ENCODE peak calls at places on chromosome 15, in four cellular contexts. H is uterus, D is C1 segment of cervical spinal cord, E is GM20000. Y is an unnamed sample.

GRCh38 chr15:94584833-94585244 is 353.5 kb downstream of the MCTP2 start:
- DNase-seq in E (peak), D (no peak), H (no peak), Y (no peak)

GRCh38 chr15:88257311-88257901 is 867 bp upstream of the NTRK3 start:
- DNase-seq in E (no peak), H (no peak), D (no peak), Y (no peak)

GRCh38 chr15:40146037-40146436 is 14.8 kb upstream of the BUB1B start:
- DNase-seq in E (no peak), H (no peak), D (no peak), Y (no peak)

GRCh38 chr15:75712668-75713337 is at the start of gene CSPG4:
- DNase-seq in D (no peak), E (no peak), H (peak), Y (no peak)

GRCh38 chr15:51382787-51383186 is 41.3 kb downstream of the GLDN start:
- DNase-seq in H (peak), E (peak), D (no peak), Y (no peak)

GRCh38 chr15:48466825-48467224 is 135.6 kb downstream of the DUT start:
- DNase-seq in D (no peak), H (no peak), E (no peak), Y (no peak)

GRCh38 chr15:59925123-59925522 is 79.0 kb upstream of the FOXB1 start:
- DNase-seq in H (no peak), E (no peak), D (no peak), Y (no peak)

GRCh38 chr15:67839358-67839928 is 402 bp downstream of the RNU6-1 start:
- DNase-seq in D (peak), E (peak), H (no peak), Y (no peak)